ENCODE peak calls at places on chromosomes 3 and 15, in five cellular contexts. G is thoracic aorta, M is stomach, V is spleen, K is PC-3. E is an unnamed sample.

GRCh38 chr3:38738630-38739395 is 77.2 kb downstream of the SCN10A start:
- DNase-seq in V (no peak), M (no peak), K (peak; percentile 71), G (no peak), E (peak; percentile 71)

GRCh38 chr15:95274038-95274437 is 1042.7 kb downstream of the MCTP2 start:
- DNase-seq in G (no peak), V (no peak), M (no peak), K (no peak), E (no peak)

GRCh38 chr3:115671761-115672455 is 48.6 kb downstream of the GAP43 start:
- DNase-seq in G (no peak), K (no peak), M (no peak), V (no peak), E (no peak)

GRCh38 chr3:195754141-195754540 is 33.4 kb downstream of the MUC20 start:
- DNase-seq in G (no peak), M (no peak), V (peak; percentile 65), K (no peak), E (no peak)

GRCh38 chr15:59255647-59256380 is 49.2 kb downstream of the LDHAL6B start:
- DNase-seq in K (peak; percentile 45), M (no peak), V (no peak), G (no peak), E (no peak)

GRCh38 chr3:47112997-47113396 is 50.9 kb downstream of the SETD2 start:
- DNase-seq in K (no peak), V (no peak), M (no peak), G (no peak), E (no peak)

GRCh38 chr15:25838871-25839195 is 24.3 kb downstream of the ATP10A start:
- DNase-seq in G (no peak), V (no peak), M (no peak), K (peak; percentile 57), E (no peak)

GRCh38 chr15:71705151-71705550 is 105.2 kb upstream of the NR2E3 start:
- DNase-seq in V (no peak), G (no peak), K (no peak), M (no peak), E (no peak)

GRCh38 chr15:63288778-63289378 is 11.5 kb downstream of the APH1B start:
- DNase-seq in M (no peak), V (no peak), G (no peak), K (peak; percentile 69), E (no peak)

GRCh38 chr3:50292924-50293801 is 934 bp upstream of the IFRD2 start:
- DNase-seq in M (no peak), V (peak; percentile 86), G (no peak), K (no peak), E (no peak)

GRCh38 chr15:65054333-65055200 is 9.4 kb downstream of the SLC51B start:
- DNase-seq in M (peak; percentile 80), K (peak; percentile 65), V (peak; percentile 87), G (no peak), E (peak; percentile 79)

GRCh38 chr3:6041894-6042293 is 819.0 kb upstream of the GRM7 start:
- DNase-seq in M (no peak), V (no peak), G (no peak), K (no peak), E (no peak)

DNA sequence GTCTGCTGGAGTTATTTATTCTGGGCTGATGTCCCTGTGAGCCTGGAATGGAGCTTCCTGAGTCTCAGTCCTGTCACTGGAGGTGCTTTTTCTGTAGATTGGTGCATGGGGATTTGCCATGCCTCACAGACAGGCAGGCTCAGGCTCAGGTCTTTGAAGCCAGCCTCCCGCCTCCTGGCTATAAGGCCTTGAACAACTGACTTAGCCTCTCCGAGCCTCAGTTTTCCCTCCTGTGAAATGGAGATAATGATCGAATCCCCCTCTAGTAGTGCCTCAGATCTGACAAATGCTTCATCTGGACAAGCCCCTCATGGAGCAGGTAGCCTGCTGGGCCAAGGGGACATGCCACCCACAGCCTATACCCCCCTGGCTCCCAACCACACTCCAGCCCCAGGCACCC is 68.1 kb upstream of the LCTL start:
- DNase-seq in V (no peak), K (no peak), M (no peak), G (no peak), E (no peak)
- H3K27ac ChIP-seq in V (peak overlapping the region; percentile 9), K (no peak overlapping the region), M (no peak overlapping the region), G (no peak overlapping the region), E (no peak overlapping the region)

DNA sequence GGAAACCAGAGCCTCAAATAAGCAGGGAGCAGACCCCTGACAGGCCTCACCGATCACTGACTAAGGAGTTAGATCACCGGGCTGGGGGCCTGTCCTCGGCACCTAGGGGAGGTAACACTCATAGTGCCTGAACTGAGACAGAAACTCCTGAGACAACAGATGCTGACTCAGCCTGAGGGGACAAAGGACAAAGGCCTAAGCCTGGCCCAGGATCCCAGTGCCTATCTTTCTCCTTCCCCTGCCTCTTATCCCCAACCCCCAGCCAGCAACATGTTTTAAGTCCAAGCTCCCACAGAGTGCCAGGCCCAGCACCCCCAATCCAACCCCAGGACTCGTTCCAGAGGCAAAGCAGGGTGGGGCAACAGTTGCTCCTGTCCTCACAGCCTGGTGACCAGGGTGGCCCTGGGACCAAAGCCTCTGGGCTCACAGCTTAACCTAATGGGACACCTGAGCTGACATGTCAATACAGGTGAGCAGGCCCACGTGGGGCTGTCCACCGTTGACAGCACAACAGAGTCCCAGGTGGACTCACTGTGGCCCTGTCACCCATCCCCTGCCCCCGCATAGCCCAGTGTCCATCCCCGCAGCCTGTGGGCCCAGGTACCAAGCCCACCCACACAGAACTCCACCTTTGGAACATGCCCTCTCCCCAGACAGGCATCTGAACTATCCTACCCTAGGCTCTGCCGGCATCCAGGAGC is 37.4 kb downstream of the ADCY5 start:
- DNase-seq in G (no peak), V (no peak), M (no peak), K (no peak), E (no peak)
- H3K27ac ChIP-seq in G (peak overlapping the region; percentile 92), V (peak overlapping the region; percentile 76), M (peak overlapping the region; percentile 14), K (no peak overlapping the region), E (no peak overlapping the region)

GRCh38 chr3:127408684-127409420 is 121.0 kb upstream of the PRR20G start:
- DNase-seq in K (no peak), V (peak; percentile 48), M (peak; percentile 22), G (no peak), E (no peak)
- H3K27ac ChIP-seq in K (no peak overlapping the region), V (no peak overlapping the region), M (no peak overlapping the region), G (no peak overlapping the region), E (no peak overlapping the region)

GRCh38 chr3:11631822-11632221 is 11.9 kb downstream of the VGLL4 start:
- DNase-seq in G (no peak), V (no peak), K (no peak), M (no peak), E (peak; percentile 63)
- H3K27ac ChIP-seq in G (no peak overlapping the region), V (peak overlapping the region; percentile 72), K (no peak overlapping the region), M (no peak overlapping the region), E (peak overlapping the region; percentile 68)

GRCh38 chr3:9934993-9935392 is 1.4 kb downstream of the CRELD1 start:
- DNase-seq in V (no peak), K (peak; percentile 22), M (no peak), G (no peak), E (no peak)
- H3K27ac ChIP-seq in V (peak overlapping the region; percentile 94), K (no peak overlapping the region), M (no peak overlapping the region), G (no peak overlapping the region), E (no peak overlapping the region)